ENCODE peak calls at places on chromosome 13, in ten cellular contexts. Y is stimulated activated CD8-positive, alpha-beta memory T cell treated with anti-CD3 and anti-CD28 coated beads, Interleukin-2, amount 100 ng/mL, for 1 hour; W is HAP-1; A is head of caudate nucleus; B is right cardiac atrium; L is stimulated activated CD4-positive, alpha-beta T cell treated with anti-CD3 and anti-CD28 coated beads, TNF-alpha, amount 100 ng/mL, for 24 hours; S is WTC11; F is Caco-2; D is NCI-H82; V is tibial nerve. Q is an unnamed sample.

GRCh38 chr13:54536112-54536511 is 1507.5 kb downstream of the OLFM4 start:
- DNase-seq in A (no peak), S (no peak), L (no peak), D (peak; percentile 63), B (no peak), Y (no peak), W (no peak), F (no peak), V (no peak), Q (no peak)

GRCh38 chr13:28322256-28322895 is 172.6 kb downstream of the FLT1 start:
- DNase-seq in A (no peak), B (no peak), L (no peak), W (no peak), S (no peak), F (no peak), Y (no peak), V (no peak), D (no peak), Q (no peak)

GRCh38 chr13:112969692-112970338 is 801 bp downstream of the MCF2L start:
- DNase-seq in W (peak; percentile 36), A (no peak), L (no peak), V (no peak), D (no peak), B (no peak), Y (no peak), S (no peak), F (peak; percentile 35), Q (no peak)

GRCh38 chr13:25267715-25268114 is 19.6 kb downstream of the MTMR6 start:
- DNase-seq in D (peak; percentile 39), W (no peak), V (no peak), A (no peak), S (no peak), F (no peak), B (no peak), Y (no peak), L (no peak), Q (no peak)

GRCh38 chr13:24271611-24272451 is 37.5 kb upstream of the C1QTNF9 start:
- DNase-seq in B (peak; percentile 88), W (peak; percentile 64), L (no peak), D (no peak), F (no peak), A (peak; percentile 73), S (no peak), V (peak; percentile 48), Y (no peak), Q (peak; percentile 78)

GRCh38 chr13:110239280-110240120 is 67.5 kb downstream of the COL4A1 start:
- DNase-seq in L (no peak), S (no peak), A (no peak), F (no peak), W (no peak), Y (no peak), V (no peak), B (no peak), D (no peak), Q (no peak)

GRCh38 chr13:101951114-101951513 is 450.7 kb downstream of the FGF14 start:
- DNase-seq in V (no peak), W (no peak), B (no peak), A (no peak), L (no peak), S (no peak), D (no peak), Y (no peak), F (no peak), Q (no peak)

GRCh38 chr13:44293908-44294735 is 79.5 kb upstream of the SERP2 start:
- DNase-seq in F (no peak), A (no peak), S (no peak), D (no peak), B (no peak), Y (no peak), V (no peak), W (no peak), L (no peak), Q (no peak)

GRCh38 chr13:35631666-35632065 is 155.2 kb upstream of the MAB21L1 start:
- DNase-seq in V (no peak), L (no peak), W (no peak), Y (no peak), B (no peak), D (no peak), F (no peak), A (no peak), S (no peak), Q (no peak)

GRCh38 chr13:99258210-99258860 is at the start of gene GPR18:
- DNase-seq in D (no peak), Y (no peak), F (no peak), A (no peak), S (no peak), L (no peak), W (no peak), V (no peak), B (no peak), Q (no peak)

GRCh38 chr13:46622918-46623256 is 69.9 kb downstream of the LRCH1 start:
- DNase-seq in V (peak; percentile 63), A (no peak), S (no peak), F (no peak), L (no peak), B (peak; percentile 56), W (no peak), D (peak; percentile 100), Y (no peak), Q (no peak)

GRCh38 chr13:75474956-75475355 is 7.0 kb downstream of the TBC1D4 start:
- DNase-seq in S (no peak), Y (no peak), W (no peak), A (no peak), L (no peak), D (no peak), B (no peak), V (no peak), F (no peak), Q (no peak)

GRCh38 chr13:58324130-58324529 is 692.6 kb downstream of the PCDH17 start:
- DNase-seq in A (no peak), L (no peak), F (no peak), W (no peak), Y (no peak), S (no peak), B (no peak), D (peak; percentile 18), V (no peak), Q (no peak)

GRCh38 chr13:73708393-73708985 is 425.7 kb downstream of the KLF12 start:
- DNase-seq in A (peak; percentile 18), B (no peak), L (peak; percentile 31), D (peak; percentile 89), Y (no peak), W (peak; percentile 74), V (peak; percentile 68), S (peak; percentile 49), F (peak; percentile 75), Q (peak; percentile 31)

GRCh38 chr13:95623141-95623540 is 21.4 kb downstream of the DZIP1 start:
- DNase-seq in Y (no peak), W (no peak), V (no peak), L (no peak), D (no peak), F (no peak), S (no peak), A (no peak), B (no peak), Q (no peak)

GRCh38 chr13:46896346-46897138 is at the start of gene HTR2A:
- DNase-seq in L (no peak), S (no peak), B (peak; percentile 82), V (no peak), A (peak; percentile 62), W (peak; percentile 14), D (peak; percentile 94), Y (no peak), F (no peak), Q (peak; percentile 4)

GRCh38 chr13:93336733-93337132 is 110.1 kb downstream of the GPC6 start:
- DNase-seq in D (no peak), S (no peak), L (no peak), Y (no peak), B (no peak), V (no peak), A (no peak), F (no peak), W (no peak), Q (no peak)

GRCh38 chr13:83168575-83168974 is 713.7 kb downstream of the SLITRK1 start:
- DNase-seq in V (no peak), B (no peak), D (no peak), L (no peak), W (no peak), Y (no peak), A (no peak), F (no peak), S (no peak), Q (no peak)

GRCh38 chr13:43411741-43412140 is 375.0 kb downstream of the ENOX1 start:
- DNase-seq in D (peak; percentile 31), S (no peak), B (peak; percentile 58), L (no peak), V (no peak), Y (no peak), W (no peak), F (no peak), A (peak; percentile 14), Q (peak; percentile 10)

GRCh38 chr13:21011378-21011777 is 50.0 kb downstream of the LATS2 start:
- DNase-seq in S (no peak), V (no peak), W (no peak), L (no peak), A (no peak), Y (no peak), B (no peak), D (no peak), F (no peak), Q (no peak)

GRCh38 chr13:112690242-112690943 is 555 bp downstream of the ATP11A start:
- DNase-seq in Y (no peak), V (no peak), F (no peak), A (peak; percentile 50), W (peak; percentile 53), B (peak; percentile 86), L (no peak), D (no peak), S (peak; percentile 49), Q (no peak)

GRCh38 chr13:37011002-37011401 is 10.4 kb downstream of the EXOSC8 start:
- DNase-seq in W (no peak), A (no peak), F (no peak), D (no peak), V (no peak), Y (no peak), L (no peak), S (no peak), B (no peak), Q (no peak)

GRCh38 chr13:47546265-47546962 is 454.7 kb downstream of the SUCLA2 start:
- DNase-seq in V (no peak), B (no peak), F (no peak), Y (no peak), S (no peak), W (no peak), L (no peak), A (no peak), D (no peak), Q (no peak)

GRCh38 chr13:107534548-107534947 is 680.8 kb downstream of the LIG4 start:
- DNase-seq in W (no peak), L (no peak), F (no peak), Y (no peak), B (no peak), V (no peak), D (no peak), A (no peak), S (no peak), Q (no peak)

GRCh38 chr13:30145709-30146367 is 161.5 kb downstream of the KATNAL1 start:
- DNase-seq in Y (no peak), A (no peak), F (no peak), B (no peak), L (no peak), V (no peak), W (no peak), D (no peak), S (no peak), Q (no peak)

GRCh38 chr13:110620596-110620995 is 5.3 kb downstream of the NAXD start:
- DNase-seq in W (no peak), L (no peak), S (no peak), D (no peak), F (no peak), Y (no peak), A (no peak), V (no peak), B (no peak), Q (no peak)

GRCh38 chr13:28408235-28408848 is 86.6 kb downstream of the FLT1 start:
- DNase-seq in F (no peak), D (peak; percentile 25), A (no peak), Y (no peak), W (peak; percentile 36), B (peak; percentile 79), S (no peak), L (no peak), V (no peak), Q (no peak)

GRCh38 chr13:31951215-31951678 is 80.3 kb upstream of the FRY start:
- DNase-seq in L (no peak), W (no peak), F (no peak), S (no peak), Y (peak; percentile 6), A (no peak), D (peak; percentile 82), V (peak; percentile 48), B (peak; percentile 86), Q (no peak)

Q was measured in nucleus accumbens.